ENCODE peak calls at places on chromosome 18, in seven cellular contexts. K is NCI-H774; J is activated T-cell treated with anti-CD3 and anti-CD28 coated beads for 1 hour; Z is Kasumi-1; R is stimulated activated naive CD4-positive, alpha-beta T cell; B is astrocyte of the cerebellum; P is ureter. W is an unnamed sample.

GRCh38 chr18:35444636-35445035 is 53.1 kb downstream of the INO80C start:
- DNase-seq in J (no peak), Z (no peak), P (no peak), R (no peak), B (no peak), K (no peak), W (no peak)

GRCh38 chr18:45627204-45627526 is 11.9 kb downstream of the SLC14A2 start:
- DNase-seq in R (no peak), Z (no peak), K (no peak), J (no peak), B (no peak), P (no peak), W (no peak)

GRCh38 chr18:23237524-23238151 is 102.4 kb downstream of the CABLES1 start:
- DNase-seq in J (no peak), P (peak), B (no peak), Z (peak), K (no peak), R (no peak), W (no peak)

GRCh38 chr18:2411381-2411977 is 159.8 kb downstream of the METTL4 start:
- DNase-seq in R (no peak), P (no peak), J (no peak), Z (no peak), B (peak), K (no peak), W (no peak)

GRCh38 chr18:12038082-12038660 is 55.5 kb upstream of the ANKRD62 start:
- DNase-seq in B (no peak), K (no peak), Z (no peak), J (no peak), R (no peak), P (no peak), W (no peak)

GRCh38 chr18:70489556-70489955 is 200.7 kb downstream of the SOCS6 start:
- DNase-seq in J (no peak), R (no peak), K (no peak), B (no peak), Z (no peak), P (no peak), W (no peak)

GRCh38 chr18:48804856-48805610 is 145.7 kb downstream of the SMAD7 start:
- DNase-seq in P (peak), K (no peak), Z (no peak), J (no peak), R (no peak), B (no peak), W (no peak)

GRCh38 chr18:51153659-51154371 is 43.7 kb downstream of the MEX3C start:
- DNase-seq in R (peak), B (no peak), Z (no peak), J (peak), P (no peak), K (no peak), W (peak)

GRCh38 chr18:73669299-73669698 is 478.3 kb downstream of the FBXO15 start:
- DNase-seq in P (peak), J (no peak), Z (no peak), K (no peak), B (peak), R (no peak), W (no peak)

GRCh38 chr18:27604583-27604982 is 419.5 kb upstream of the CHST9 start:
- DNase-seq in K (no peak), J (no peak), Z (no peak), R (no peak), P (no peak), B (peak), W (no peak)

GRCh38 chr18:79245517-79246001 is 150.2 kb upstream of the NFATC1 start:
- DNase-seq in B (no peak), P (no peak), R (no peak), J (no peak), Z (no peak), K (no peak), W (no peak)

GRCh38 chr18:59549797-59550516 is 147.3 kb downstream of the CCBE1 start:
- DNase-seq in B (no peak), K (no peak), J (no peak), R (no peak), Z (no peak), P (no peak), W (no peak)

GRCh38 chr18:3794537-3795348 is 344.8 kb downstream of the TGIF1 start:
- DNase-seq in R (no peak), P (no peak), B (peak), K (no peak), J (no peak), Z (no peak), W (no peak)

GRCh38 chr18:39825485-39825884 is 2129.5 kb upstream of the PIK3C3 start:
- DNase-seq in K (no peak), J (no peak), P (no peak), R (no peak), Z (no peak), B (no peak), W (no peak)

GRCh38 chr18:75248426-75249191 is 38.0 kb downstream of the TSHZ1 start:
- DNase-seq in J (no peak), B (no peak), P (no peak), Z (no peak), K (peak), R (no peak), W (no peak)

GRCh38 chr18:74288730-74289129 is 3.0 kb downstream of the CYB5A start:
- DNase-seq in Z (no peak), K (no peak), P (no peak), J (no peak), B (no peak), R (no peak), W (no peak)

GRCh38 chr18:76493213-76494107 is 1.6 kb downstream of the ZNF516 start:
- DNase-seq in P (no peak), B (no peak), J (no peak), R (no peak), Z (peak), K (peak), W (peak)

W was measured in effector CD8-positive, alpha-beta T cell.